ENCODE peak calls at places on chromosomes 11 and 22, in four cellular contexts. X is stomach, B is breast epithelium, Q is GM23338. D is an unnamed sample. For H3K27me3, the result is how much of the 10 kb centered on the place peaks cover.

GRCh38 chr22:47176573-47177333 is 414.3 kb downstream of the TBC1D22A start:
- DNase-seq in X (no peak), B (peak), Q (no peak), D (peak)

GRCh38 chr22:44133161-44133560 is 47.6 kb upstream of the PARVG start:
- DNase-seq in X (no peak), B (no peak), Q (no peak), D (no peak)

GRCh38 chr22:43826142-43827093 is 14.3 kb upstream of the EFCAB6 start:
- DNase-seq in X (peak), B (no peak), Q (no peak), D (no peak)

GRCh38 chr11:79274636-79275315 is 166.1 kb downstream of the TENM4 start:
- DNase-seq in X (no peak), B (no peak), Q (no peak), D (no peak)

GRCh38 chr22:50059185-50059880 is 1.2 kb upstream of the TTLL8 start:
- DNase-seq in X (no peak), B (no peak), Q (peak), D (no peak)

GRCh38 chr11:130313383-130314183 is 1.1 kb downstream of the ZBTB44 start:
- DNase-seq in X (no peak), B (no peak), Q (peak), D (no peak)

GRCh38 chr11:71331631-71332030 is 79.3 kb upstream of the SHANK2 start:
- DNase-seq in X (peak), B (peak), Q (no peak), D (no peak)

GRCh38 chr22:46500201-46500600 is 37.2 kb downstream of the CELSR1 start:
- DNase-seq in X (no peak), B (no peak), Q (peak), D (no peak)

GRCh38 chr22:25569983-25570382 is 5.5 kb downstream of the GRK3 start:
- DNase-seq in X (no peak), B (no peak), Q (no peak), D (no peak)

GRCh38 chr11:105821366-105821765 is 200.7 kb downstream of the MSANTD4 start:
- DNase-seq in X (no peak), B (no peak), Q (peak), D (no peak)

GRCh38 chr11:96045622-96046456 is 121.9 kb upstream of the MTMR2 start:
- DNase-seq in X (peak), B (peak), Q (peak), D (no peak)

GRCh38 chr11:107017433-107018227 is 646 bp downstream of the GUCY1A2 start:
- DNase-seq in X (no peak), B (no peak), Q (peak), D (no peak)

GRCh38 chr11:9092846-9093778 is 1.7 kb upstream of the SCUBE2 start:
- DNase-seq in X (no peak), B (no peak), Q (no peak), D (no peak)

GRCh38 chr11:63920126-63920869 is 3.3 kb upstream of the RCOR2 start:
- DNase-seq in X (peak), B (no peak), Q (peak), D (peak)

GRCh38 chr11:116719102-116719501 is 53.7 kb downstream of the BUD13 start:
- DNase-seq in X (no peak), B (no peak), Q (no peak), D (no peak)

GRCh38 chr11:57224537-57224936 is 12.5 kb downstream of the APLNR start:
- DNase-seq in X (no peak), B (no peak), Q (no peak), D (no peak)

GRCh38 chr11:128848815-128849455 is 18.2 kb downstream of the KCNJ1 start:
- DNase-seq in X (peak), B (no peak), Q (peak), D (peak)

GRCh38 chr11:115576606-115577005 is 72.4 kb upstream of the CADM1 start:
- DNase-seq in X (no peak), B (no peak), Q (no peak), D (no peak)

GRCh38 chr11:75583710-75584658 is 21.9 kb downstream of the SERPINH1 start:
- DNase-seq in X (peak), B (no peak), Q (peak), D (peak)

GRCh38 chr11:17768547-17768946 is 34.0 kb downstream of the KCNC1 start:
- DNase-seq in X (no peak), B (peak), Q (no peak), D (no peak)

DNA sequence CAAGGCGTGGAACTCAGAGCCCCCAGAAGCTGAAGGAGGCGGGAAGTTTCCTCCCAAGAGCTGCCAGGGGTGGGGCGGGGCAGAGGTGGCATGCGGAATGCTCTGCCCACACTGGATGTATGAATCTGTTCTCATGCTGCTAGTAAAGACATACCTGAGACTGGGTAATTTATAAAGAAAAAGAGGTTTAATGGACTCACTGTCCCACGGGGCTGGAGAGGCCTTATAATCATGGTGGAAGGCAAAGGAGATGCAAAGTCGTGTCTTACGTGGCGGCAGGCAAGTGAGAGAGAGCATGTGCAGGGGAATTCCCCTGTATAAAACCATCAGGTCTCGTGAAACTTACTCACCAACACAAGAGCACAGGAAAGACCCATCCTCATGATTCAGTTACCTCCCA is 57.6 kb downstream of the SMIM38 start:
- DNase-seq in X (peak), B (peak), Q (no peak), D (no peak)
- H3K27me3 ChIP-seq in X (under half), B (under half), Q (under half), D (under half)

DNA sequence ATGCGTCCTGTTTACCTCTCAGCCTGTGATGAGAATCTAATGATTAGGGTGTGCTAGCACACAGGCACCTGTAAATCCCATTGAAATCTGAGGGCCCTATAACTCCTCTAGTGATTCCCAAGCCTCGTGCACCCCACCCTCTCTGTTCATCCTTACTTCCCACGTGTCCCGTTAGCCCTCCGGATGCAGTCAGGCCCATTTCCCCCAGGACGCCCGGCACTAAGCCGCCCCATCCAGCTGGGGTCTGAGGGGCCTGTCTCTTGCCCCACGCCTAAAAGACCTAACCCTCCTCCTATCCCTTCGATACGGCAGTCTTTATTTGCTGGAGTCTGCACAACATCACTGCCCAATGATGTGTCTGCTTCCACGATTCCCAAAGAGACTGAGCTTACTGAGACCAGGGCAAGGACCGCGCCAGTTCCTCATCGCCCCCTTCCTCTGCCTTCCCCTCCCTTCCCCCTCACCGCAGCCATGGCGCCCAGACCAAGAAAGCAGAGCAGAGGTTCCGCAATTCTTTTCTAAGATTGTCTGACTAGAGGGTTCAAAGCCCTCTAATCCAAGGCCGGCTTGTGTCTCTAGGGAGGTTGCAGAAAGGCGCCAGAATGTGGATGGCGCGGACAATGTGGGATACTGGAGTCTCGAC is 1.0 kb upstream of the FADS2 start:
- DNase-seq in X (no peak), B (no peak), Q (no peak), D (no peak)
- TF ChIP-seq POLR2AphosphoS5 in X (no peak), B (no peak), Q (peak), D (no peak)

GRCh38 chr11:45343988-45344387 is 57.8 kb upstream of the SYT13 start:
- DNase-seq in X (no peak), B (no peak), Q (no peak), D (no peak)

GRCh38 chr11:45339754-45340519 is 53.8 kb upstream of the SYT13 start:
- DNase-seq in X (peak), B (peak), Q (peak), D (peak)

GRCh38 chr11:45336136-45336535 is 50.0 kb upstream of the SYT13 start:
- DNase-seq in X (no peak), B (no peak), Q (no peak), D (no peak)

GRCh38 chr11:45337583-45338360 is 51.6 kb upstream of the SYT13 start:
- DNase-seq in X (no peak), B (no peak), Q (no peak), D (no peak)

GRCh38 chr11:45341379-45341778 is 55.2 kb upstream of the SYT13 start:
- DNase-seq in X (no peak), B (no peak), Q (peak), D (no peak)
- H3K27me3 ChIP-seq in X (under half), B (under half), Q (under half), D (under half)

GRCh38 chr11:22829231-22830081 is at the start of gene SVIP:
- DNase-seq in X (peak), B (peak), Q (peak), D (peak)
- TF ChIP-seq POLR2AphosphoS5 in X (peak), B (peak), Q (peak), D (peak)

GRCh38 chr11:132980721-132981120 is 551.6 kb downstream of the OPCML start:
- DNase-seq in X (no peak), B (no peak), Q (no peak), D (no peak)
- H3K27me3 ChIP-seq in X (under half), B (under half), Q (under half), D (under half)

DNA sequence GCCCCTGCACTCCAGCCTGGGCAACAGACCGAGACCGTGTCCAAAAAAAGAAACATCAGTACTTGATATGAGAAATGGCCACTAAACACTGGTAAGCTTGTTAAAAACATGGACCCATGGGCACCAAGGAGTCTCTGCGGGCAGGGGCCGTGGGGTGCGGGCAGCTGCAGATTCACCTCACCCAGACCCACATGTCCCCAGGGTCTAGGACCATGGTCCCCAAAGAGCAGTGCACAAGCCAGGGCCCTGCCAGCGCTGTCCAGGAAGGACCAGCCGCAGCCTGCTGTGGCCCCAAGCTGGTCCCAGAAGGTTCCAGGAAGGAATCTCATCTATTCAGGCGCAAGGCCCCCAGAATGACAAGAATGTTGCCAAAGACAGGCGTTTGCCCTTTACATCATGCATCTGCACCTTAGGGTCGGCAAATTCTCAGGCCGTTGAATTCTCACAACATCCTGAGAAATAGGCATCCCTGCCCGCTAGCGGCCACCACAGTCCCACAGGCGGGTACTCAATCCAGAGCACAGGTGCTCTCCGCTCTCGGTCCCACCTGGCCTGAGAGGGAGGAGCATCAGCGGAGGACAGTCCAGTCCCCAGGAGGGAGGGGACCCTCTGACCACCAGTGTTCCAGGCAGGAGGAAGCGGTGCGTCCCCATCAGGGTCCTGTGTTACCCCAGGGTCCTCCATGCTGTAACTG is 9.5 kb downstream of the YPEL1 start:
- DNase-seq in X (no peak), B (no peak), Q (peak), D (no peak)
- TF ChIP-seq POLR2AphosphoS5 in X (no peak), B (no peak), Q (no peak), D (no peak)

DNA sequence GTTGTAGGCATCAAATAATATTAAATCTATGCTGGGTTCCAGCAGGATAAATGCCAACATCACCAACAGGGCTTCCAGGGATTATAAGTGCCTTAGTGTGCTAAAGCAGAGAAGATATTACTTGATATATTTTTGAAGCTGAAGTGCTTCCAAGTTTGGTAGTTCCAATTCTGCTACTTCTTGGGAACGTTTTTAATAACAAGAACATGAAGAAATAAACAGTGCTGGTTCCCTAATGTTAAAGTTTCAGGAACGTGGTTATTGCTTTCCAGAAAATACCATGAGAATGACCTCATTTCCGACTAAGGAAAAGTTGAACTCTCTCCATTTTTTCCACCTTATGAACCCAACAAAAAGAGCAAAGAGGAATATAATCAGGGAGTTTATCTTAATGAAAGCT is 4.6 kb upstream of the RNF185 start:
- DNase-seq in X (no peak), B (no peak), Q (no peak), D (no peak)
- H3K27me3 ChIP-seq in X (under half), B (under half), Q (under half), D (under half)

GRCh38 chr11:76637491-76638266 is 32.9 kb downstream of the LRRC32 start:
- DNase-seq in X (no peak), B (no peak), Q (no peak), D (peak)
- TF ChIP-seq POLR2AphosphoS5 in X (no peak), B (no peak), Q (no peak), D (no peak)

GRCh38 chr11:32065865-32066264 is 25.0 kb upstream of the RCN1 start:
- DNase-seq in X (no peak), B (no peak), Q (no peak), D (no peak)
- H3K27me3 ChIP-seq in X (under half), B (under half), Q (under half), D (under half)

DNA sequence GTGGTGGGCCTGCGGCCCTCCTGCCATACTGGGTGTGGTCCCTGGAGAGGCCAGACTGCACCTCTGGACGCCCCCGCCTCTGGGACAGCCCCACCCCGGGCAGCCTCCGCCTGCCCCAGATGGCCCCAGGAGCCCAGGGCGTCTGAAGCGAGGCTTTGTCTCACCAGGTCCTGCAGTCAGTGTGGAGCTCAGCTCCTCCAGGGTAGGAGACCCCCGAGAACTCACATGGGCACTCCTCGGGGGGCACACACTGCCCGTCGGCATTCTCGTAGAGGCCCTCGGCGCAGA is 10.4 kb downstream of the MUC6 start:
- DNase-seq in X (no peak), B (no peak), Q (no peak), D (no peak)
- TF ChIP-seq POLR2AphosphoS5 in X (no peak), B (no peak), Q (no peak), D (no peak)